ENCODE peak calls at places on chromosomes 7 and 10, in six cellular contexts. Z, A, O, G, L and D are unnamed samples.

GRCh38 chr7:96303105-96303685 is 18.7 kb downstream of the SLC25A13 start:
- DNase-seq in O (peak), Z (peak), A (no peak), L (no peak), G (no peak), D (no peak)

GRCh38 chr10:124378817-124379510 is 39.8 kb downstream of the OAT start:
- DNase-seq in Z (no peak), O (no peak), A (peak), L (no peak), G (no peak), D (no peak)

GRCh38 chr10:4763960-4764428 is 62.0 kb upstream of the AKR1E2 start:
- DNase-seq in A (no peak), O (peak), Z (peak), L (no peak), G (peak), D (no peak)

GRCh38 chr7:2082357-2083038 is 150.2 kb downstream of the MAD1L1 start:
- DNase-seq in A (no peak), G (peak), Z (peak), O (peak), L (no peak), D (no peak)

GRCh38 chr7:34396437-34397064 is 261.5 kb upstream of the NPSR1 start:
- DNase-seq in Z (no peak), A (no peak), O (no peak), L (no peak), G (no peak), D (no peak)

GRCh38 chr7:44134943-44135628 is 6.0 kb downstream of the MYL7 start:
- DNase-seq in O (no peak), Z (no peak), G (no peak), L (no peak), A (no peak), D (no peak)

GRCh38 chr7:51233375-51233774 is 83.2 kb downstream of the COBL start:
- DNase-seq in O (no peak), Z (no peak), G (no peak), A (no peak), L (no peak), D (no peak)

GRCh38 chr10:129968020-129968861 is 4.2 kb upstream of the EBF3 start:
- DNase-seq in Z (no peak), O (no peak), G (no peak), A (no peak), L (no peak), D (no peak)

GRCh38 chr7:96691692-96692091 is 18.0 kb downstream of the SEM1 start:
- DNase-seq in L (no peak), O (no peak), Z (no peak), A (no peak), G (no peak), D (no peak)

GRCh38 chr7:29236071-29236580 is 41.6 kb downstream of the CHN2 start:
- DNase-seq in A (no peak), G (no peak), Z (no peak), L (no peak), O (no peak), D (no peak)

GRCh38 chr7:92641921-92642511 is 51.8 kb upstream of the FAM133B start:
- DNase-seq in Z (peak), L (no peak), A (no peak), O (peak), G (peak), D (no peak)

GRCh38 chr7:1432411-1433082 is 26.7 kb downstream of the MICALL2 start:
- DNase-seq in A (peak), Z (peak), O (peak), G (peak), L (no peak), D (peak)

GRCh38 chr10:73480158-73480557 is 15.7 kb downstream of the PPP3CB start:
- DNase-seq in L (no peak), G (peak), O (peak), A (no peak), Z (peak), D (no peak)

DNA sequence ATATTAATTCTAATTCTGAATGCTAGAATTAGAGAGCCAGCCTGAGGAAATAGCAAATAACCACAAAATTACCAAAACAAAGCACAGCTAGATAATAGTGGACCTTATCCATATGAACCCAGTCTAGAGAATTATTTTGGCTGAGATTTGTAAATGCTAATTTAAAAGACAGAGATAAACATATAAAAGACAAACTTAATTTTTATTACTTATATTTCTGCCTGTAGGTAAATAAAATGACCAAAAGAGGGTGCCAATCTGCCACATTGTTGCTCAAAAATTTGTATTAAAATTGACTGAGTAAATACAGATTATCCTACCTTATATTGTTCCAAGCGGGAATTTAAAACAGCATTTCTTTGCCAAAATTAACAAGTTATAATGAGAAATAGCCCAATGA is 20.2 kb downstream of the RTKN2 start:
- DNase-seq in G (peak), O (peak), L (no peak), A (no peak), Z (peak), D (no peak)
- TF ChIP-seq CTCF in G (no peak), O (peak), L (peak), A (peak), Z (peak), D (no peak)

GRCh38 chr7:25091129-25091528 is 33.9 kb downstream of the CYCS start:
- DNase-seq in O (no peak), L (no peak), Z (no peak), A (no peak), G (no peak), D (no peak)

GRCh38 chr7:25090374-25090773 is 34.7 kb downstream of the CYCS start:
- DNase-seq in G (no peak), O (no peak), Z (no peak), A (no peak), L (no peak), D (no peak)

GRCh38 chr7:25091757-25092156 is 33.3 kb downstream of the CYCS start:
- DNase-seq in G (no peak), O (no peak), Z (no peak), L (no peak), A (no peak), D (no peak)

GRCh38 chr7:25095516-25096345 is 29.3 kb downstream of the CYCS start:
- DNase-seq in O (no peak), Z (peak), L (no peak), G (no peak), A (no peak), D (no peak)

DNA sequence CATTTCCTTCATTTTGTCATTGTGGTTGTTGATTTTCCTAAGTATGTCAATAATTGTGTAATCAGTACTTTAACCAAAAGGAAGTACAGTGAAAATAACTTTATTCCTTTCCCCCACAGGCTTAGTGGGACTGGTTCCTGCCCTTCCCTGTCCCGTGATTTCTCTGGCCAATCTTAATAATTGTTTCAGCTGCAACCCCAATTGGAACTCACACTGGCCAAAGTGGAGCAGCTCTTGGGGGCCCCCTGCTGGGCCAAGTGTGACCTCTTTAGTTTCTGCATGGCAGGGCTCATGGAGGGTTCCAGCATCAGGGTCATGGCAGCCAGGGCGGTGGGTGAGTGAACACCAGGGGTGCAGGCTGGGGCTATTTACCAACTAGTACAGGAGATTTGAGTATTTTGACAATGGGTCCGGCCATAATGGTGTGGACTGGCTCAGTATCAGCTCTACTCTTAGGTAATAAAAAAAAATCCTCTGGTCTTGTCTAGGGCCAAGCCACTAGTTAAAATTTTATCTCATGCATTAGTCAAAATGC is 31.7 kb downstream of the CYCS start:
- DNase-seq in A (peak), L (peak), Z (peak), G (peak), O (peak), D (peak)
- TF ChIP-seq CTCF in A (peak), L (peak), Z (peak), G (peak), O (peak), D (no peak)

GRCh38 chr7:108813247-108814014 is 243.8 kb downstream of the DNAJB9 start:
- DNase-seq in G (no peak), A (no peak), Z (no peak), L (no peak), O (no peak), D (no peak)
- TF ChIP-seq CTCF in G (no peak), A (no peak), Z (no peak), L (peak), O (no peak), D (no peak)

DNA sequence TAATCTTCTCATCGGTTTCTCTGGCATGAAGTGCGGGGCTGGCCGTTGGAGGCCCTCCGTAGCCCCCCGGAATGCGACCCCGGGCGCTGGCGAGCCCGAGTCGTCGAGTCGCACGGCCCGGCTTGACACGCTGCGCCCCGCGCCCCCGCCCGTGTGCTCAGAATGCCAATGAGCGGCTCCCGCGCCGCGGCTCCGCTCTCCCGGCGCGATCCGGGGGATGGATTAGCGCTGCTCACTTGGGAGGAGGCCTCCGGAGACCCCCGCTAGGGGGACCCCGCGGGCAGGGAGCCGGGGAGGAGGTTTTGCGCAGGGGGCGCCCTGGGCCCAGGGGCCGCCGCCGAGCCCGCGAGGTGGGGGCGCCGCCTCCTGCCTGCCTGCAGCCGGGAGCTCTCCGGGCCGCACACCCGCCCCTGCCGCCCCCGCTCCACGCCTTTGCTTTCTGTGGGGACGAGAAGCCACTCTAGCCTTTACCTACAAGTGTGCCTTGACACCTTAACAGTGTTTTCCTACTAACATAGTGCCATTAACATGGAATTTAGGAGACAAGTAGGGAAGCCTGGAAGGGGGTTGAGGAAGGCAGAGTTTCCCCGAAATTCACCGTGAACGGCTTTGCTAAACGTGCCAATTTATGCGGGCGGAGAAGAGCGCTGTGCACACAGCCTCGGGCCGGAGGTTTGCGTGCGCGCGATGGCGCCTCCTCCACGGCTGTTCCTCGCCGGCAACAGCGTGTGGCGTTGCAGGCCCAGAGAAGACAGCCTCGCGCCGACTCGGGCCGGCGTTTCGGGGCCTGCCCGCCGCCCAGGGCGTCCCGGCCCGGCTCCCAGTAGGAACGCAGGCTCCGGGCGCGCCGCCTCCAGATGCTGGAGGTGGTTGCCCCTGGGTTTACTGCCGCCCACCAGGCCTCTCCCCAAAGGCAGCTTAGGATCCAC is 7.1 kb downstream of the SHH start:
- DNase-seq in G (peak), A (peak), O (peak), L (no peak), Z (peak), D (peak)
- TF ChIP-seq CTCF in G (peak), A (peak), O (peak), L (peak), Z (peak), D (no peak)

GRCh38 chr7:157139142-157140117 is 704 bp downstream of the UBE3C start:
- DNase-seq in A (peak), G (peak), Z (peak), O (peak), L (no peak), D (no peak)

GRCh38 chr7:157138101-157138423 is 664 bp upstream of the UBE3C start:
- DNase-seq in O (no peak), Z (no peak), L (no peak), A (no peak), G (no peak), D (no peak)

GRCh38 chr7:157136372-157136771 is 2.4 kb upstream of the UBE3C start:
- DNase-seq in A (peak), Z (peak), L (no peak), G (peak), O (peak), D (no peak)

GRCh38 chr7:157140118-157140905 is 1.6 kb downstream of the UBE3C start:
- DNase-seq in Z (no peak), A (no peak), G (no peak), L (no peak), O (no peak), D (no peak)

DNA sequence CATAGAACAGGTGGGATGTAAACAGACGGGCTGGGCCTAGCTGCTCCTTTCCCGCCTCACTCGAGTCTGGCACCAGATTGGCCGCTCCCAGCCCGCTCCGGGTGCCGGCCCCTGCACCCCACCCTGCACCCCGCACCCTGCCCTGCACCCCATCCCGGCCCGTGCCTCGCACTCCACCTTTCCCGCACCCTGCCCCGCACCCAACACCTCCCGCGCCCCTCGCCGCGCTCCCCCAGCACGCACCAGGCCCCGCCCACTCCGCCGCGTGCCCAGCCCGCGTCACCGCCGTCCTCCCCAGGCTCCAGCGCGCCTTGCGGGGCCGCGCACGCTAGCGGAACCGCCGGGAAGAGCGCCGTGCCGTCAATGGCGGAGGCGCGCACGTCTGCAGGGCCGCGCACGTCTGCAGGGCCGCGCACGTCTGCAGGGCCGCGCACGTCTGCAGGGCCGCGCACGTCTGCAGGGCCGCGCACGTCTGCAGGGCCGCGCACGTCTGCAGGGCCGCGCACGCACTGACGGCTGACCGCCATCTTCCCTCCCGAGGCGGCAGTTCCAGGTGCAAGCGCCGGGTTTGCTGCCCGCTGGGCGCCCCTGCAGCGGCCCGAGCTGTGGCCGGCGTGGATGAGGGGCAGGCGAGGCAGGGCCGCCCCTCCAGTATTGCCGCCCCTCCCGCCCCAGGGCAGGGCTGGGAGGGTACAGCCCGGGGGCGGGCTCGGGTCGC is at the start of gene UBE3C:
- DNase-seq in G (peak), L (peak), A (peak), Z (peak), O (peak), D (peak)
- TF ChIP-seq CTCF in G (no peak), L (no peak), A (no peak), Z (no peak), O (no peak), D (no peak)

DNA sequence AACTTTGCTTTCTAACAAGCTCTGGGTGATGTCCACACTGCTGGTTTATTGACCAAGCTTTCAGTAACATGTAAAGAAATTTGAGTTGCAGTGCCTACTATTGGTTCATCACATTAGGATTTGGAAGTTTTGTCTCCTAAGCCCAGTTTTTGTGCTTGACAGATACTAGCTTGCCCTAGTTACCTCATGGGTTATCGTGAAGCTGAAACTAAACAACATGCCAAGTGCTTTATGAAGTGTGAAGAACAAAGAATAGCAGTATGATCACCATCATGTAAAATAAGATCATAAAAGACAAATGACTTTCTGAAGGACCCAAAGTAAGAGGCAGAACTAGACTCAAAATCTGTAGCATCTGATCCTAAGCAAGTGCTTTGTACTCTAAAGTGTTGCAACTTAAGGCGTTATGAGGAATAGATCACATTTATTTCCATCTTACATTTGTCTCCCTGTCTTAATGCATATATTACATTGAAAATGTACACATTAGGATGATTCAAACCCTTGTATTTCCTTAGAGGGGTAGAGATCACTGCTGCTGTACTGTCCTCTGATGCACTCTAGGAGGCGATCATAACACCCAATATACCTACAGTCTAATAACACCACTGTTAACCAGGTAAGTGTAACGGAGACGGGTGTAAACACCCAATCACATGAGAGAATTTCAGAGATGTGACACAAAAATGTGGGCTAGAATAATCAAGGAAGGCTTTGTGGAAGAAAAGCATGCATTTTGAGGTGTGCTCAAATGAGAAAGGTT is 71.3 kb downstream of the NRCAM start:
- DNase-seq in L (no peak), Z (no peak), O (no peak), G (no peak), A (no peak), D (no peak)
- TF ChIP-seq CTCF in L (peak), Z (no peak), O (peak), G (no peak), A (peak), D (no peak)

GRCh38 chr7:14446829-14447228 is 455.7 kb downstream of the DGKB start:
- DNase-seq in G (no peak), Z (no peak), A (no peak), L (no peak), O (no peak), D (no peak)
- TF ChIP-seq CTCF in G (no peak), Z (no peak), A (no peak), L (no peak), O (no peak), D (no peak)

DNA sequence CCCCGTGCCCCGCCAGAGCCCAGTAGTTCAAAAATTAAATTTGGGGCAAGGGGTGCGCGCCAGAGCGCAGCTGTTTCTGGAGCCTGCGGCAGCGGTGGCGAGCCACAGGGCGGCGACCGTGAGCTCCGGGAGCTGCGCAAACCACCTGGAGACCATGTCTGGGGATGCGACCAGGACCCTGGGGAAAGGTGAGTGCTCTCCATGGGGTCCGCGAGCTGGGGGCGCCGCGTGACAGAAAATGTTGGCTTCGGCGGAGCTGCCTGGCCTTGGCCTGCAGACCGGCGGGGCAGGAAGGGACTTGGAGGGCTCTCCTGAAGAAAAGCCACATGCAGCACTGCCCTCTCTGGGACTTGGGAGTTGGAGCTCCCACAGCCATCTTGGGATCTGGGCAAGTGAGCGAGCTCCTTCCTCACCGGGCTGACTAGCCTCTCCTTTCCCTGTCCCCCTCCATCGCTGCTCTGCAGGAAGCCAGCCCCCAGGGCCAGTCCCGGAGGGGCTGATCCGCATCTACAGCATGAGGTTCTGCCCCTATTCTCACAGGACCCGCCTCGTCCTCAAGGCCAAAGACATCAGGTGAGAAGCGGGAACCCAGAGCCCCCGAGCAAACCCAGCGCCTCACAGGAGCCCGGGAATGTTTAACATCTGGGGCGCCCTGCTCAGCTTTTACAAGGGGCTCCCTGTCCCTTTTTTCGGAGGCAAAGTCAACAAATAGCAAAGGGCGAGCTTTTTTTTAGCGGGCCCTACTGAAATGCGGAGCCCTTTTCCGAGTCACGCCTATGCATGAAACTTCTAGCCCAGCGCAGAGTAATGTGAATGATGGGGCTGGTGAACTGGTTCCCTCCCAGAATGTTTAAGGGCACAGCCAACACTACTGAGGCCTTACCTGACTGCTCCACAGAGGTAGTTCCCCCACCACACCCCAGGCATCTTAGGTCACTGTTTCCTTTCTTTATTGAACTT is 6.1 kb downstream of the GSTO2 start:
- DNase-seq in A (peak), O (peak), G (peak), L (no peak), Z (peak), D (peak)
- TF ChIP-seq CTCF in A (peak), O (peak), G (peak), L (peak), Z (peak), D (no peak)

DNA sequence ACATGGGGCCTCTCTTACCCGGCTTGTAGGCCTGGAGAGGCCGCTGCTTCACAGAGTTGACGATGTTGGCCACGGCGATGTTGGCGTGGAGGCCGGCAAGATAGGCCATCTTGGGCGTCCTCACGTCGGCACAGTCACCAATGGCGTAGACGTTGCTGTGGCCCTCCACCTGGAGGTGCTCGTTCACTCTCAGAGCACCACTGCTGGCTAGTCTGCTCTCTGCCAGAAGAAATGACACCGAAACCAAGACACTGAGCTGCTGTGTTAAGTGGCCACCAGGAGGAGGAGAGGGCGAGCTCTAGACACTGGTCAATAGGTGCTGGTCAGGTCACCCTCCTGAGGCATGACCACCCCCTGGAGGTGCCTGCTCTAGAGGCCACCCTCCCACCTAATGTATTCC is 17.7 kb downstream of the AIFM2 start:
- DNase-seq in O (no peak), A (no peak), Z (no peak), G (no peak), L (no peak), D (no peak)
- TF ChIP-seq CTCF in O (peak), A (no peak), Z (no peak), G (no peak), L (no peak), D (no peak)